ENCODE peak calls at places on chromosome 20, in four cellular contexts. One of them, this sample, is unnamed.
A peak's percentile ranks its signal among the peaks of the same experiment; 100 is the strongest.

GRCh38 chr20:24768977-24769675 is 179.9 kb upstream of the CST7 start:
- DNase-seq in transverse colon: no peak
- DNase-seq in fibroblast of mammary gland: no peak
- DNase-seq in epithelial cell of esophagus: no peak
- DNase-seq in this sample: peak; percentile 8

GRCh38 chr20:22617160-22617559 is 32.8 kb upstream of the FOXA2 start:
- DNase-seq in transverse colon: no peak
- DNase-seq in fibroblast of mammary gland: no peak
- DNase-seq in epithelial cell of esophagus: peak; percentile 90
- DNase-seq in this sample: no peak

GRCh38 chr20:57788936-57789613 is 79.3 kb upstream of the PMEPA1 start:
- DNase-seq in transverse colon: no peak
- DNase-seq in fibroblast of mammary gland: no peak
- DNase-seq in epithelial cell of esophagus: no peak
- DNase-seq in this sample: no peak

GRCh38 chr20:41734506-41734945 is 116.3 kb upstream of the CHD6 start:
- DNase-seq in transverse colon: peak; percentile 47
- DNase-seq in fibroblast of mammary gland: peak; percentile 48
- DNase-seq in epithelial cell of esophagus: peak; percentile 49
- DNase-seq in this sample: peak; percentile 28

GRCh38 chr20:11556410-11556809 is 361.3 kb upstream of the BTBD3 start:
- DNase-seq in transverse colon: no peak
- DNase-seq in fibroblast of mammary gland: no peak
- DNase-seq in epithelial cell of esophagus: no peak
- DNase-seq in this sample: no peak

GRCh38 chr20:40945754-40946451 is 82.7 kb upstream of the TOP1 start:
- DNase-seq in transverse colon: peak; percentile 41
- DNase-seq in fibroblast of mammary gland: peak; percentile 55
- DNase-seq in epithelial cell of esophagus: peak; percentile 63
- DNase-seq in this sample: peak; percentile 63

GRCh38 chr20:43722153-43722505 is 4.7 kb downstream of the GTSF1L start:
- DNase-seq in transverse colon: no peak
- DNase-seq in fibroblast of mammary gland: no peak
- DNase-seq in epithelial cell of esophagus: no peak
- DNase-seq in this sample: no peak

GRCh38 chr20:49384437-49385434 is 97.7 kb downstream of the KCNB1 start:
- DNase-seq in transverse colon: peak; percentile 71
- DNase-seq in fibroblast of mammary gland: peak; percentile 59
- DNase-seq in epithelial cell of esophagus: peak; percentile 40
- DNase-seq in this sample: peak; percentile 46

GRCh38 chr20:25543068-25543467 is 42.3 kb downstream of the NINL start:
- DNase-seq in transverse colon: no peak
- DNase-seq in fibroblast of mammary gland: peak; percentile 74
- DNase-seq in epithelial cell of esophagus: peak; percentile 36
- DNase-seq in this sample: peak; percentile 70

GRCh38 chr20:1373614-1374013 is 19.2 kb downstream of the FKBP1A start:
- DNase-seq in transverse colon: no peak
- DNase-seq in fibroblast of mammary gland: no peak
- DNase-seq in epithelial cell of esophagus: no peak
- DNase-seq in this sample: no peak

GRCh38 chr20:8318999-8319614 is 187.0 kb downstream of the PLCB1 start:
- DNase-seq in transverse colon: no peak
- DNase-seq in fibroblast of mammary gland: no peak
- DNase-seq in epithelial cell of esophagus: no peak
- DNase-seq in this sample: peak; percentile 6

GRCh38 chr20:44218441-44218840 is 7.9 kb upstream of the OSER1 start:
- DNase-seq in transverse colon: no peak
- DNase-seq in fibroblast of mammary gland: no peak
- DNase-seq in epithelial cell of esophagus: no peak
- DNase-seq in this sample: no peak

GRCh38 chr20:17735206-17735804 is 35.5 kb downstream of the BANF2 start:
- DNase-seq in transverse colon: no peak
- DNase-seq in fibroblast of mammary gland: no peak
- DNase-seq in epithelial cell of esophagus: peak; percentile 35
- DNase-seq in this sample: peak; percentile 85

GRCh38 chr20:29497261-29497671 is 1760.2 kb upstream of the DEFB115 start:
- DNase-seq in transverse colon: no peak
- DNase-seq in fibroblast of mammary gland: peak; percentile 3
- DNase-seq in epithelial cell of esophagus: no peak
- DNase-seq in this sample: peak; percentile 90

GRCh38 chr20:730005-730404 is 38.3 kb downstream of the SLC52A3 start:
- DNase-seq in transverse colon: no peak
- DNase-seq in fibroblast of mammary gland: no peak
- DNase-seq in epithelial cell of esophagus: no peak
- DNase-seq in this sample: no peak

GRCh38 chr20:45308078-45308778 is at the start of gene MATN4:
- DNase-seq in transverse colon: peak; percentile 56
- DNase-seq in fibroblast of mammary gland: no peak
- DNase-seq in epithelial cell of esophagus: peak; percentile 47
- DNase-seq in this sample: no peak

GRCh38 chr20:15991279-15991678 is 582.0 kb downstream of the KIF16B start:
- DNase-seq in transverse colon: no peak
- DNase-seq in fibroblast of mammary gland: no peak
- DNase-seq in epithelial cell of esophagus: no peak
- DNase-seq in this sample: no peak

GRCh38 chr20:63736893-63737689 is 627 bp downstream of the LIME1 start:
- DNase-seq in transverse colon: peak; percentile 54
- DNase-seq in fibroblast of mammary gland: no peak
- DNase-seq in epithelial cell of esophagus: peak; percentile 28
- DNase-seq in this sample: no peak

GRCh38 chr20:57746201-57746600 is 36.4 kb upstream of the PMEPA1 start:
- DNase-seq in transverse colon: no peak
- DNase-seq in fibroblast of mammary gland: no peak
- DNase-seq in epithelial cell of esophagus: no peak
- DNase-seq in this sample: no peak

GRCh38 chr20:30985386-30985785 is 272.1 kb upstream of the DEFB115 start:
- DNase-seq in transverse colon: no peak
- DNase-seq in fibroblast of mammary gland: no peak
- DNase-seq in epithelial cell of esophagus: no peak
- DNase-seq in this sample: no peak

GRCh38 chr20:10253750-10254149 is 35.1 kb downstream of the SNAP25 start:
- DNase-seq in transverse colon: no peak
- DNase-seq in fibroblast of mammary gland: no peak
- DNase-seq in epithelial cell of esophagus: no peak
- DNase-seq in this sample: no peak

GRCh38 chr20:15406072-15406471 is 1068.7 kb upstream of the FLRT3 start:
- DNase-seq in transverse colon: no peak
- DNase-seq in fibroblast of mammary gland: no peak
- DNase-seq in epithelial cell of esophagus: no peak
- DNase-seq in this sample: no peak

GRCh38 chr20:39910536-39910935 is 778.5 kb downstream of the MAFB start:
- DNase-seq in transverse colon: peak; percentile 10
- DNase-seq in fibroblast of mammary gland: no peak
- DNase-seq in epithelial cell of esophagus: no peak
- DNase-seq in this sample: no peak

GRCh38 chr20:48246391-48246790 is 461.1 kb upstream of the SULF2 start:
- DNase-seq in transverse colon: no peak
- DNase-seq in fibroblast of mammary gland: no peak
- DNase-seq in epithelial cell of esophagus: no peak
- DNase-seq in this sample: no peak

GRCh38 chr20:41167481-41168253 is 30.3 kb downstream of the PLCG1 start:
- DNase-seq in transverse colon: peak; percentile 5
- DNase-seq in fibroblast of mammary gland: no peak
- DNase-seq in epithelial cell of esophagus: no peak
- DNase-seq in this sample: no peak

GRCh38 chr20:63947638-63948456 is 8.4 kb downstream of the UCKL1 start:
- DNase-seq in transverse colon: no peak
- DNase-seq in fibroblast of mammary gland: no peak
- DNase-seq in epithelial cell of esophagus: no peak
- DNase-seq in this sample: no peak

GRCh38 chr20:14950633-14951032 is 613.2 kb upstream of the FLRT3 start:
- DNase-seq in transverse colon: no peak
- DNase-seq in fibroblast of mammary gland: no peak
- DNase-seq in epithelial cell of esophagus: no peak
- DNase-seq in this sample: no peak

GRCh38 chr20:11182715-11183114 is 508.9 kb upstream of the JAG1 start:
- DNase-seq in transverse colon: no peak
- DNase-seq in fibroblast of mammary gland: peak; percentile 13
- DNase-seq in epithelial cell of esophagus: peak; percentile 48
- DNase-seq in this sample: peak; percentile 27

GRCh38 chr20:33399924-33400323 is 1.4 kb downstream of the CDK5RAP1 start:
- DNase-seq in transverse colon: no peak
- DNase-seq in fibroblast of mammary gland: no peak
- DNase-seq in epithelial cell of esophagus: no peak
- DNase-seq in this sample: peak; percentile 29
- H3K4me3 ChIP-seq in transverse colon: no peak overlapping the region
- H3K4me3 ChIP-seq in fibroblast of mammary gland: peak overlapping the region; percentile 81
- H3K4me3 ChIP-seq in epithelial cell of esophagus: peak overlapping the region; percentile 99
- H3K4me3 ChIP-seq in this sample: peak overlapping the region; percentile 99

GRCh38 chr20:58891686-58892125 is 39.2 kb downstream of the GNAS start:
- DNase-seq in transverse colon: peak; percentile 36
- DNase-seq in fibroblast of mammary gland: peak; percentile 33
- DNase-seq in epithelial cell of esophagus: peak; percentile 47
- DNase-seq in this sample: peak; percentile 44

GRCh38 chr20:58891076-58891685 is 38.7 kb downstream of the GNAS start:
- DNase-seq in transverse colon: peak; percentile 86
- DNase-seq in fibroblast of mammary gland: peak; percentile 43
- DNase-seq in epithelial cell of esophagus: peak; percentile 70
- DNase-seq in this sample: peak; percentile 72

GRCh38 chr20:58892932-58893224 is 40.4 kb downstream of the GNAS start:
- DNase-seq in transverse colon: no peak
- DNase-seq in fibroblast of mammary gland: no peak
- DNase-seq in epithelial cell of esophagus: no peak
- DNase-seq in this sample: no peak

GRCh38 chr20:58893355-58894151 is 41.0 kb downstream of the GNAS start:
- DNase-seq in transverse colon: no peak
- DNase-seq in fibroblast of mammary gland: peak; percentile 48
- DNase-seq in epithelial cell of esophagus: peak; percentile 60
- DNase-seq in this sample: no peak

GRCh38 chr20:58892126-58892931 is 39.8 kb downstream of the GNAS start:
- DNase-seq in transverse colon: peak; percentile 80
- DNase-seq in fibroblast of mammary gland: peak; percentile 56
- DNase-seq in epithelial cell of esophagus: peak; percentile 54
- DNase-seq in this sample: peak; percentile 65
- TF ChIP-seq CTCF in transverse colon: no peak
- TF ChIP-seq CTCF in fibroblast of mammary gland: no peak
- TF ChIP-seq CTCF in epithelial cell of esophagus: peak; percentile 4
- TF ChIP-seq CTCF in this sample: no peak

GRCh38 chr20:5077761-5078387 is 41.9 kb downstream of the PCNA start:
- DNase-seq in transverse colon: no peak
- DNase-seq in fibroblast of mammary gland: no peak
- DNase-seq in epithelial cell of esophagus: no peak
- DNase-seq in this sample: no peak
- H3K4me3 ChIP-seq in transverse colon: peak overlapping the region; percentile 24
- H3K4me3 ChIP-seq in fibroblast of mammary gland: no peak overlapping the region
- H3K4me3 ChIP-seq in epithelial cell of esophagus: no peak overlapping the region
- H3K4me3 ChIP-seq in this sample: peak overlapping the region; percentile 17

GRCh38 chr20:62477669-62478450 is 2.1 kb upstream of the GATA5 start:
- DNase-seq in transverse colon: no peak
- DNase-seq in fibroblast of mammary gland: no peak
- DNase-seq in epithelial cell of esophagus: no peak
- DNase-seq in this sample: no peak
- TF ChIP-seq CTCF in transverse colon: no peak
- TF ChIP-seq CTCF in fibroblast of mammary gland: no peak
- TF ChIP-seq CTCF in epithelial cell of esophagus: no peak
- TF ChIP-seq CTCF in this sample: no peak

GRCh38 chr20:62202083-62202395 is 18.0 kb downstream of the HRH3 start:
- DNase-seq in transverse colon: no peak
- DNase-seq in fibroblast of mammary gland: peak; percentile 6
- DNase-seq in epithelial cell of esophagus: no peak
- DNase-seq in this sample: peak; percentile 51
- H3K4me3 ChIP-seq in transverse colon: no peak overlapping the region
- H3K4me3 ChIP-seq in fibroblast of mammary gland: no peak overlapping the region
- H3K4me3 ChIP-seq in epithelial cell of esophagus: no peak overlapping the region
- H3K4me3 ChIP-seq in this sample: no peak overlapping the region

DNA sequence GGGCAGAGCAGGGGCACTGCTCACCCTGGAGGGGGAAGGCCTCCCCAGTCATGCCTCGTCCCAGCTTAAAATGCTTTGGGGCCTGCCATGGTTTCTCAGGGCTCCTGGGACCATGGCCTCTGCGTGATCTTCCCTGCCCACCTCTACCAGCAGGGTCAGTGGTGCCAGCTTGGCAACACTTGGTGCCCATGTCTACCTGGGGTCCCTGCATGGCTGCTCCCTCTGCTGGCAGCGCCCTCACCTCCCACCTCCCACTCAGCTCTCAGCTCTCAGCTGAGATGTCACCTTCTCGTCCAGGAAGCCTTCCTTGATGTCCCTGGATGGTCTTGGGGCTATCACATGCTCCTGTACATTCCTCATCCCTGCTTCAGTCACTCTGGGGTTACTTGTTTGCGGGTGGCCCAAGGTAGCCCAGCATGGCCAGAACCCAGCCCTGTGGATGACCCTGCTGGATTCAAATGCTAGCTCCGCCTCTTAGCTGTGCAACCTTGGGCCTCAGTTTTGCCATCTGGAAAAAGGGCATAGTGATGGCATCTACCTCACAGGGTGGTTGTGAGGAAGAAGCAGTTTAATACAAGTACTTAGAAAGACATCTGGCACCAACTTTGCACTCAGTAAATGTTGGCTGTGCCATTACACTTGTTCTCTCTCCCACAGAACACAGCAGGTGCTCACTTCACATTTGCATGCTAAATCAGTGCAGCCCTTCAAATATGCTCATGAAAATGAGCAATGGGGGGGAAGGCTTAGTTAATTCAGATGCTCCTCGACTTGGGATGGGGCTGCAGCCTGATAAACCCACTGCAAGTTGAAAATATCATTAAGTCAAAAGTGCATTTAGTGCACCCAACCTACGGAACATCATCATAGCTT is 53.5 kb upstream of the PTPN1 start:
- DNase-seq in transverse colon: no peak
- DNase-seq in fibroblast of mammary gland: no peak
- DNase-seq in epithelial cell of esophagus: no peak
- DNase-seq in this sample: no peak
- TF ChIP-seq CTCF in transverse colon: no peak
- TF ChIP-seq CTCF in fibroblast of mammary gland: no peak
- TF ChIP-seq CTCF in epithelial cell of esophagus: peak; percentile 30
- TF ChIP-seq CTCF in this sample: peak; percentile 27

DNA sequence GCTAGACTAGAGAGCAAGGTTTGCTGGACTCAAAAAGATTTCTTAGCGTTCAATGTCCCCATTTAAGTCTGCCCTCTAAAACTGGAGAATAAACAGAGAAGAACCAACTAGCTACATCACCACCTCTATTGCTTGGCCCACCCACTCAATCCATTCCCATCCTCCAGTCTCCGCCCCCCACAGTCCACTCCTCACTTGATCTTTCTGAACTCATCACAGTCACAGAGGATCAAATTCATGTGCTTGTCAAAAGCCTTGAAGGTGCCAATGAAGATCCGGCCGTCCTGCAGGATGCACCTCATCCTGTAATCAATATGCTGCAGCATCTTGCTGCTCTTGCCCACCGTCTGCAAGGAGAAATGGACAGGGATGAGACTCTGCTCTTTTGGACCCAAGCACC is 3.2 kb downstream of the SNRPB start:
- DNase-seq in transverse colon: no peak
- DNase-seq in fibroblast of mammary gland: no peak
- DNase-seq in epithelial cell of esophagus: no peak
- DNase-seq in this sample: no peak
- H3K4me3 ChIP-seq in transverse colon: no peak overlapping the region
- H3K4me3 ChIP-seq in fibroblast of mammary gland: no peak overlapping the region
- H3K4me3 ChIP-seq in epithelial cell of esophagus: no peak overlapping the region
- H3K4me3 ChIP-seq in this sample: no peak overlapping the region